ENCODE peak calls at places on chromosomes 6 and 20, in six cellular contexts. One of them, this sample, is unnamed.

GRCh38 chr6:89963391-89963790 is 69.1 kb downstream of the GJA10 start:
- DNase-seq in NCI-H1105: no peak
- DNase-seq in Right ventricle myocardium superior: no peak
- DNase-seq in RCC 7860: no peak
- DNase-seq in right cardiac atrium: no peak
- DNase-seq in epithelial cell of esophagus: peak; percentile 56
- DNase-seq in this sample: no peak

GRCh38 chr6:111709615-111710398 is 104.1 kb upstream of the TRAF3IP2 start:
- DNase-seq in NCI-H1105: peak; percentile 85
- DNase-seq in Right ventricle myocardium superior: no peak
- DNase-seq in RCC 7860: peak; percentile 55
- DNase-seq in right cardiac atrium: peak; percentile 65
- DNase-seq in epithelial cell of esophagus: peak; percentile 64
- DNase-seq in this sample: peak; percentile 43

GRCh38 chr6:5632348-5632935 is 371.1 kb downstream of the FARS2 start:
- DNase-seq in NCI-H1105: no peak
- DNase-seq in Right ventricle myocardium superior: no peak
- DNase-seq in RCC 7860: no peak
- DNase-seq in right cardiac atrium: no peak
- DNase-seq in epithelial cell of esophagus: no peak
- DNase-seq in this sample: no peak

GRCh38 chr6:133966654-133967300 is 13.8 kb downstream of the TBPL1 start:
- DNase-seq in NCI-H1105: no peak
- DNase-seq in Right ventricle myocardium superior: no peak
- DNase-seq in RCC 7860: no peak
- DNase-seq in right cardiac atrium: no peak
- DNase-seq in epithelial cell of esophagus: no peak
- DNase-seq in this sample: no peak

GRCh38 chr6:26554669-26555504 is 16.7 kb downstream of the HMGN4 start:
- DNase-seq in NCI-H1105: no peak
- DNase-seq in Right ventricle myocardium superior: no peak
- DNase-seq in RCC 7860: peak; percentile 75
- DNase-seq in right cardiac atrium: no peak
- DNase-seq in epithelial cell of esophagus: peak; percentile 70
- DNase-seq in this sample: no peak

GRCh38 chr6:37623666-37624065 is 74.0 kb downstream of the MDGA1 start:
- DNase-seq in NCI-H1105: no peak
- DNase-seq in Right ventricle myocardium superior: no peak
- DNase-seq in RCC 7860: no peak
- DNase-seq in right cardiac atrium: no peak
- DNase-seq in epithelial cell of esophagus: peak; percentile 69
- DNase-seq in this sample: no peak

GRCh38 chr20:24588047-24588635 is 118.7 kb downstream of the SYNDIG1 start:
- DNase-seq in NCI-H1105: no peak
- DNase-seq in Right ventricle myocardium superior: no peak
- DNase-seq in RCC 7860: no peak
- DNase-seq in right cardiac atrium: no peak
- DNase-seq in epithelial cell of esophagus: no peak
- DNase-seq in this sample: no peak

GRCh38 chr6:106534564-106534982 is 94.7 kb downstream of the RTN4IP1 start:
- DNase-seq in NCI-H1105: no peak
- DNase-seq in Right ventricle myocardium superior: no peak
- DNase-seq in RCC 7860: no peak
- DNase-seq in right cardiac atrium: no peak
- DNase-seq in epithelial cell of esophagus: peak; percentile 44
- DNase-seq in this sample: no peak

GRCh38 chr6:145850671-145851070 is 36.1 kb upstream of the FBXO30 start:
- DNase-seq in NCI-H1105: no peak
- DNase-seq in Right ventricle myocardium superior: no peak
- DNase-seq in RCC 7860: no peak
- DNase-seq in right cardiac atrium: no peak
- DNase-seq in epithelial cell of esophagus: no peak
- DNase-seq in this sample: no peak

GRCh38 chr6:73032586-73032985 is 192.7 kb downstream of the KHDC1L start:
- DNase-seq in NCI-H1105: no peak
- DNase-seq in Right ventricle myocardium superior: no peak
- DNase-seq in RCC 7860: peak; percentile 7
- DNase-seq in right cardiac atrium: no peak
- DNase-seq in epithelial cell of esophagus: peak; percentile 76
- DNase-seq in this sample: peak; percentile 50

GRCh38 chr6:33424855-33425667 is 5.2 kb downstream of the SYNGAP1 start:
- DNase-seq in NCI-H1105: no peak
- DNase-seq in Right ventricle myocardium superior: no peak
- DNase-seq in RCC 7860: no peak
- DNase-seq in right cardiac atrium: no peak
- DNase-seq in epithelial cell of esophagus: no peak
- DNase-seq in this sample: no peak

GRCh38 chr20:51978081-51978501 is 175.8 kb upstream of the SALL4 start:
- DNase-seq in NCI-H1105: peak; percentile 45
- DNase-seq in Right ventricle myocardium superior: no peak
- DNase-seq in RCC 7860: no peak
- DNase-seq in right cardiac atrium: no peak
- DNase-seq in epithelial cell of esophagus: peak; percentile 72
- DNase-seq in this sample: no peak

GRCh38 chr6:105753184-105754097 is 332.7 kb upstream of the PRDM1 start:
- DNase-seq in NCI-H1105: no peak
- DNase-seq in Right ventricle myocardium superior: no peak
- DNase-seq in RCC 7860: no peak
- DNase-seq in right cardiac atrium: no peak
- DNase-seq in epithelial cell of esophagus: peak; percentile 86
- DNase-seq in this sample: peak; percentile 80

GRCh38 chr6:151448623-151449022 is 3.3 kb downstream of the RMND1 start:
- DNase-seq in NCI-H1105: no peak
- DNase-seq in Right ventricle myocardium superior: no peak
- DNase-seq in RCC 7860: no peak
- DNase-seq in right cardiac atrium: no peak
- DNase-seq in epithelial cell of esophagus: no peak
- DNase-seq in this sample: no peak

GRCh38 chr6:136517002-136517401 is 33.2 kb downstream of the MAP7 start:
- DNase-seq in NCI-H1105: no peak
- DNase-seq in Right ventricle myocardium superior: no peak
- DNase-seq in RCC 7860: peak; percentile 10
- DNase-seq in right cardiac atrium: no peak
- DNase-seq in epithelial cell of esophagus: peak; percentile 86
- DNase-seq in this sample: no peak

GRCh38 chr20:2599265-2600060 is 53.0 kb upstream of the NOP56 start:
- DNase-seq in NCI-H1105: no peak
- DNase-seq in Right ventricle myocardium superior: no peak
- DNase-seq in RCC 7860: no peak
- DNase-seq in right cardiac atrium: no peak
- DNase-seq in epithelial cell of esophagus: no peak
- DNase-seq in this sample: no peak

GRCh38 chr6:77092971-77093370 is 370.3 kb downstream of the HTR1B start:
- DNase-seq in NCI-H1105: no peak
- DNase-seq in Right ventricle myocardium superior: no peak
- DNase-seq in RCC 7860: no peak
- DNase-seq in right cardiac atrium: no peak
- DNase-seq in epithelial cell of esophagus: no peak
- DNase-seq in this sample: peak; percentile 67

GRCh38 chr6:4208158-4208557 is 72.8 kb upstream of the ECI2 start:
- DNase-seq in NCI-H1105: no peak
- DNase-seq in Right ventricle myocardium superior: no peak
- DNase-seq in RCC 7860: no peak
- DNase-seq in right cardiac atrium: no peak
- DNase-seq in epithelial cell of esophagus: no peak
- DNase-seq in this sample: no peak

GRCh38 chr6:31952140-31952805 is 6.4 kb downstream of the CFB start:
- DNase-seq in NCI-H1105: peak; percentile 18
- DNase-seq in Right ventricle myocardium superior: peak; percentile 82
- DNase-seq in RCC 7860: peak; percentile 27
- DNase-seq in right cardiac atrium: peak; percentile 62
- DNase-seq in epithelial cell of esophagus: peak; percentile 60
- DNase-seq in this sample: no peak

GRCh38 chr6:51827580-51827979 is 259.8 kb downstream of the PKHD1 start:
- DNase-seq in NCI-H1105: no peak
- DNase-seq in Right ventricle myocardium superior: no peak
- DNase-seq in RCC 7860: no peak
- DNase-seq in right cardiac atrium: no peak
- DNase-seq in epithelial cell of esophagus: no peak
- DNase-seq in this sample: no peak

GRCh38 chr6:79810878-79811277 is 136.5 kb downstream of the ELOVL4 start:
- DNase-seq in NCI-H1105: peak; percentile 68
- DNase-seq in Right ventricle myocardium superior: no peak
- DNase-seq in RCC 7860: no peak
- DNase-seq in right cardiac atrium: no peak
- DNase-seq in epithelial cell of esophagus: no peak
- DNase-seq in this sample: no peak

GRCh38 chr6:151881231-151881630 is 73.7 kb downstream of the ESR1 start:
- DNase-seq in NCI-H1105: no peak
- DNase-seq in Right ventricle myocardium superior: no peak
- DNase-seq in RCC 7860: no peak
- DNase-seq in right cardiac atrium: no peak
- DNase-seq in epithelial cell of esophagus: no peak
- DNase-seq in this sample: no peak

GRCh38 chr6:168302534-168302933 is 17.0 kb downstream of the DACT2 start:
- DNase-seq in NCI-H1105: no peak
- DNase-seq in Right ventricle myocardium superior: no peak
- DNase-seq in RCC 7860: peak; percentile 32
- DNase-seq in right cardiac atrium: no peak
- DNase-seq in epithelial cell of esophagus: no peak
- DNase-seq in this sample: no peak

This sample was measured in retinal pigment epithelial cell.